ENCODE peak calls at places on chromosomes 11 and 22, in four cellular contexts. One of them, this sample, is unnamed.

GRCh38 chr11:123246749-123247497 is 51.9 kb upstream of the CLMP start:
- DNase-seq in IMR-90: peak
- DNase-seq in A549: peak
- DNase-seq in K562: peak
- DNase-seq in this sample: peak

GRCh38 chr11:86047275-86047991 is 21.5 kb downstream of the PICALM start:
- DNase-seq in IMR-90: peak
- DNase-seq in A549: no peak
- DNase-seq in K562: no peak
- DNase-seq in this sample: no peak

GRCh38 chr22:32457031-32457430 is 7.2 kb downstream of the BPIFC start:
- DNase-seq in IMR-90: no peak
- DNase-seq in A549: no peak
- DNase-seq in K562: no peak
- DNase-seq in this sample: no peak

GRCh38 chr11:83682645-83682973 is 396.4 kb upstream of the CCDC90B start:
- DNase-seq in IMR-90: no peak
- DNase-seq in A549: no peak
- DNase-seq in K562: no peak
- DNase-seq in this sample: no peak

GRCh38 chr11:77619576-77620198 is 17.9 kb downstream of the CLNS1A start:
- DNase-seq in IMR-90: peak
- DNase-seq in A549: peak
- DNase-seq in K562: no peak
- DNase-seq in this sample: peak

GRCh38 chr22:33923660-33924246 is 3.5 kb upstream of the LARGE1 start:
- DNase-seq in IMR-90: peak
- DNase-seq in A549: peak
- DNase-seq in K562: peak
- DNase-seq in this sample: peak

GRCh38 chr22:27697888-27698287 is 103.7 kb downstream of the MN1 start:
- DNase-seq in IMR-90: no peak
- DNase-seq in A549: no peak
- DNase-seq in K562: no peak
- DNase-seq in this sample: no peak

GRCh38 chr11:82398300-82398815 is 335.3 kb downstream of the FAM181B start:
- DNase-seq in IMR-90: no peak
- DNase-seq in A549: no peak
- DNase-seq in K562: no peak
- DNase-seq in this sample: no peak

GRCh38 chr11:114796954-114797721 is 118.8 kb downstream of the NXPE2 start:
- DNase-seq in IMR-90: no peak
- DNase-seq in A549: no peak
- DNase-seq in K562: no peak
- DNase-seq in this sample: no peak

GRCh38 chr11:29119691-29120328 is 897.0 kb downstream of the KCNA4 start:
- DNase-seq in IMR-90: peak
- DNase-seq in A549: peak
- DNase-seq in K562: no peak
- DNase-seq in this sample: peak

GRCh38 chr11:2445948-2446551 is 1.2 kb downstream of the KCNQ1 start:
- DNase-seq in IMR-90: no peak
- DNase-seq in A549: no peak
- DNase-seq in K562: no peak
- DNase-seq in this sample: no peak

GRCh38 chr22:29344137-29344536 is 28.6 kb upstream of the RASL10A start:
- DNase-seq in IMR-90: peak
- DNase-seq in A549: peak
- DNase-seq in K562: no peak
- DNase-seq in this sample: no peak

GRCh38 chr11:132638421-132638820 is 893.9 kb downstream of the OPCML start:
- DNase-seq in IMR-90: no peak
- DNase-seq in A549: no peak
- DNase-seq in K562: no peak
- DNase-seq in this sample: no peak

GRCh38 chr11:75308116-75308515 is 43.3 kb downstream of the ARRB1 start:
- DNase-seq in IMR-90: no peak
- DNase-seq in A549: no peak
- DNase-seq in K562: no peak
- DNase-seq in this sample: no peak

GRCh38 chr11:75305993-75306392 is 45.5 kb downstream of the ARRB1 start:
- DNase-seq in IMR-90: no peak
- DNase-seq in A549: no peak
- DNase-seq in K562: no peak
- DNase-seq in this sample: no peak

GRCh38 chr11:75307058-75307457 is 44.4 kb downstream of the ARRB1 start:
- DNase-seq in IMR-90: no peak
- DNase-seq in A549: no peak
- DNase-seq in K562: no peak
- DNase-seq in this sample: no peak

GRCh38 chr11:75308986-75309385 is 42.5 kb downstream of the ARRB1 start:
- DNase-seq in IMR-90: no peak
- DNase-seq in A549: no peak
- DNase-seq in K562: no peak
- DNase-seq in this sample: no peak

DNA sequence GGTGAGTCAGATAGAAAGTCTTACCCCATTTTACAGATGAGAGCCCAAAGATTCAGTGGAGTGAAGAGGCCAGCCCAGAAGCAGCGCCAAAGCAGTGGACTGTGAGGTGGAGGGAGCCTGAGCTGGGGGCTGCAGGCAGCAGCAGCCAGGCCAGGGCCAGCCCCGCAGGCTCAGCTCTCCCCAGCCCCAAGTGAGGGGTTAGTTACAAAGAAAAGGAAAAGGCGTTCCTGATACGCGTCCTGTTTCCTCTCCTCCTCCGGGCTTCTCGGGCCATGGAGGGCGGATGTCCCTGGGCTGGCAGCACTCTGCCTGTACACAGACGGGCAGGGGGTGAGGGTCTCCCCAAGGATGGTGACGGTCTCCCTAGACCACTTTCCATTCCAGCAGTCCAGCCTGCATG is 44.9 kb downstream of the ARRB1 start:
- DNase-seq in IMR-90: no peak
- DNase-seq in A549: no peak
- DNase-seq in K562: no peak
- DNase-seq in this sample: no peak
- TF ChIP-seq BHLHE40 in IMR-90: no peak
- TF ChIP-seq BHLHE40 in A549: no peak
- TF ChIP-seq BHLHE40 in K562: no peak
- TF ChIP-seq BHLHE40 in this sample: no peak

GRCh38 chr22:49959782-49960158 is 802 bp upstream of the PIM3 start:
- DNase-seq in IMR-90: no peak
- DNase-seq in A549: no peak
- DNase-seq in K562: no peak
- DNase-seq in this sample: no peak

GRCh38 chr22:49962012-49962750 is 1.6 kb downstream of the PIM3 start:
- DNase-seq in IMR-90: peak
- DNase-seq in A549: peak
- DNase-seq in K562: peak
- DNase-seq in this sample: peak

GRCh38 chr22:49961601-49962011 is 1.0 kb downstream of the PIM3 start:
- DNase-seq in IMR-90: no peak
- DNase-seq in A549: no peak
- DNase-seq in K562: no peak
- DNase-seq in this sample: no peak

GRCh38 chr22:49960159-49960966 is at the start of gene PIM3:
- DNase-seq in IMR-90: peak
- DNase-seq in A549: peak
- DNase-seq in K562: peak
- DNase-seq in this sample: peak

GRCh38 chr22:49960967-49961600 is 512 bp downstream of the PIM3 start:
- DNase-seq in IMR-90: no peak
- DNase-seq in A549: no peak
- DNase-seq in K562: peak
- DNase-seq in this sample: no peak
- TF ChIP-seq BHLHE40 in IMR-90: no peak
- TF ChIP-seq BHLHE40 in A549: no peak
- TF ChIP-seq BHLHE40 in K562: no peak
- TF ChIP-seq BHLHE40 in this sample: no peak

GRCh38 chr11:7531011-7531410 is 17.2 kb downstream of the PPFIBP2 start:
- DNase-seq in IMR-90: no peak
- DNase-seq in A549: no peak
- DNase-seq in K562: no peak
- DNase-seq in this sample: no peak
- TF ChIP-seq BHLHE40 in IMR-90: no peak
- TF ChIP-seq BHLHE40 in A549: no peak
- TF ChIP-seq BHLHE40 in K562: no peak
- TF ChIP-seq BHLHE40 in this sample: no peak

DNA sequence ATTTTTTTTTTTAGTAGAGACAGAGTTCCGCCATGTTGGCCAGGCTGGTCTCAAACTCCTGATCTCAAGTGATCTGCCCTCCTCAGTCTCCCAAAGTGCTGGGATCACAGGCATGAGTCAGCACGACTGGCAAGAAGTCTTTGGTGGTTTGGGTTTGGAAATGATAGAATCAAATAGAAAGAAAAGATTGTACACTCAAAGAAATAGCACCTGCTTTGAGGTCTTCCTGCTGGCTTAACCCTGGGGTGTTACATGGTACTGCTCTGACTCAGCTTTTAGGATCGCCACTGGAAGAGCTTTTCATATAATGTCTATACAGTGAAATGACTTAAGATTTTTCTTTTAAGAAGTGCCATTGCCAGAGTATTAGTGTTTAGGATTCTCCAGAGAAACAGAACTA is 50.2 kb downstream of the JAM3 start:
- DNase-seq in IMR-90: peak
- DNase-seq in A549: no peak
- DNase-seq in K562: no peak
- DNase-seq in this sample: no peak
- TF ChIP-seq BHLHE40 in IMR-90: no peak
- TF ChIP-seq BHLHE40 in A549: no peak
- TF ChIP-seq BHLHE40 in K562: no peak
- TF ChIP-seq BHLHE40 in this sample: no peak

DNA sequence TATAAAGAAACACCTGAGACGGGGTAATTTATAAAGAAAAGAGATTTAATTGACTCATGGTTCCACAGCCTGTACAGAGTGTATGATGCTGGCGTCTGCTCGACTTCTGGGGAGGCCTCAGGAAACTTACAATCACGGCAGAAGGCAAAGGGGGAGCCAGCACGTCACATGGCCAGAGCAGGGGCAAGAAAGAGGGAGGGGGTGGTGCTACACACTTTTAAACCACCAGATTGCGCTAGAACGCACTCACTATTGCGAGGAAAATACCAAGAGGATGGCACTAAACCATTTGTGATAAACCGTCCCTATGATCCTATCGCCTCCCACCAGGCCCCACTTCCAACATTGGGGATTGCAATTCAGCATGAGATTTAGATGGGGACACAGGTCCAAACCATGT is 79.7 kb upstream of the CARD18 start:
- DNase-seq in IMR-90: no peak
- DNase-seq in A549: no peak
- DNase-seq in K562: no peak
- DNase-seq in this sample: peak
- TF ChIP-seq BHLHE40 in IMR-90: no peak
- TF ChIP-seq BHLHE40 in A549: no peak
- TF ChIP-seq BHLHE40 in K562: no peak
- TF ChIP-seq BHLHE40 in this sample: no peak

DNA sequence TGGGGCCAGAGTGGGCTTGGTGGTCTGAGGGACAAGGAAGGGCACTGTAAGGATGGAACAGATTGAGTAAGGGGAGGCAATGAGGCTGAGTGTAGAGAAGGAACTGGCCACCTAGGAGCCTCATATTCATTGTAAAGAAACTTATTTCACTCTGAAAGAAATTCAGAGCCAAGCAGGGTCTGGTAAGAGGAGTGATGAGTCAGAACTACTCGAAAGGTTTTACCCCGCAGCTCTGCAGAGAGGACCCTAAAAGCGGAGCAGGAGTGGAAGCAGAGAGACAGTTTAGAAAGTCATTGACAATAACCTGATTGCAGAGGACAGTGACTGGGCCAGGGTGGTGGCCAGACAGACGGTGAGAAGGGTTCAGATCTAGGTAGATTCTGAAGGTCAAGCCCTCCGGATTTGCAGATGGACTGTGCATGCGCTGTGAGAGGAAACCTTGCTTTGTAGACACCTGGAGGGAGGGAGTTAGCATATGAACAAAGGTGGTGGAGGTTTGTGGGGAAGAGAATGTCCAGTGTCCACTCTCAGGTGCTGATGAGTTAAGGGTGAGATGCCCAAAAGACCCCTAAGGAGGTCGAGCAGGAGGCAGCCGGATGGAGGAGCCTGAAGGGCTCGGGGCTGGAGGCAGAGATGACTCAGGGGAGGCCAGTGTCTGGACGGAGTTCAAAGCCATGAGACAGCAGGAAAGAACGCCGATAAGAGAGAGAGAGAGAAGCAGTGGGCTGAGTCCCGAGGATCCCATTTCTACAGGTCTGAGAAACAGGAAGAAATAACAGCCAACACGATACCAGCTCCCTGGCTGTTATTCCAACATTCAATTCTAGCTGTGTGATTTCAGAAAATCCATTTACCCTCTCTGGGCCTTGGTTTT is 546.0 kb downstream of the BRD1 start:
- DNase-seq in IMR-90: no peak
- DNase-seq in A549: peak
- DNase-seq in K562: no peak
- DNase-seq in this sample: no peak
- TF ChIP-seq BHLHE40 in IMR-90: no peak
- TF ChIP-seq BHLHE40 in A549: no peak
- TF ChIP-seq BHLHE40 in K562: no peak
- TF ChIP-seq BHLHE40 in this sample: no peak

DNA sequence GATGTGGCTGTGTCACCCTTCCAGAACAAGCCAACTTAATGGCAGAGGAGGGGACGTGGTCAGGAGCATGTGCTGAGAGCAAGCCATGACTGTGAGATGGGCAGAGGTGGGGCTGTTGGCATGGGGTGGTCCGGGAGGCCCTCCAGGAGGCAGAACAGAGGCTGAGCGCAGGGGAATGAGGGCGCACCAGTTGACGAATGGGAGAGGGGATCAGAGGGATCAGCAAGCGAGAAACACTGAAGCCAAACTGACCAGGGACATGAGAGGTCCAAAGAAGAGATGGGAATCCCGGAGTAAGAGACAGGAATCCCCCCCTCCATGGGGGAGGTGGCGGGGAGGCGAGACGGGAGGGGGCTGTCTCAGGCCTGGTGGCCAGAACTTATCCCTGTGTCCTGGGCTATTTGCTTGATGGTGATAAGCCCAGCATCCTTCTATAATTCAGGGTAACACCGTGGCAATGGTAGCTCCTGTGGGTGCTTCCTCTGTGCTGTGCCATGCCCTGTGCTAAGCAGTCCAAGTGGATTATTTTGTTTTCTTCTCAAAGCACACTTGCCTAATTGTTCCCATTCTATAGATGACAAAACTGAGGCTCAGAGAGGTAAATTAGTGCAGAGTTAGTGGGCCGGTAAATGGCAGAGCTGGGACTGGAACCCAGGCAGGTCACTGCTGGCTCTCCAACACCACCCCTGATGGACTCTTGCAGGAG is 83.4 kb upstream of the SHISAL1 start:
- DNase-seq in IMR-90: no peak
- DNase-seq in A549: no peak
- DNase-seq in K562: no peak
- DNase-seq in this sample: no peak
- TF ChIP-seq BHLHE40 in IMR-90: no peak
- TF ChIP-seq BHLHE40 in A549: no peak
- TF ChIP-seq BHLHE40 in K562: no peak
- TF ChIP-seq BHLHE40 in this sample: no peak

This sample was measured in HEK293T.